ENCODE peak calls at places on chromosome 1, in four cellular contexts. E is adrenal gland, Y is heart left ventricle, V is A549. L is an unnamed sample.

GRCh38 chr1:83515566-83516169 is 483.3 kb downstream of the TTLL7 start:
- DNase-seq in V (no peak), E (no peak), Y (no peak), L (no peak)

GRCh38 chr1:226679853-226680516 is 59.1 kb downstream of the ITPKB start:
- DNase-seq in V (no peak), E (peak), Y (peak), L (peak)

GRCh38 chr1:192952646-192953045 is 106.5 kb downstream of the UCHL5 start:
- DNase-seq in Y (no peak), E (no peak), V (no peak), L (no peak)

GRCh38 chr1:165988275-165988674 is 160.9 kb downstream of the UCK2 start:
- DNase-seq in V (peak), E (no peak), Y (no peak), L (no peak)

GRCh38 chr1:76219589-76219914 is 145.0 kb downstream of the ST6GALNAC3 start:
- DNase-seq in E (no peak), Y (no peak), V (no peak), L (no peak)

GRCh38 chr1:156864796-156865195 is 4.1 kb downstream of the NTRK1 start:
- DNase-seq in Y (no peak), E (no peak), V (peak), L (no peak)

GRCh38 chr1:213986925-213987250 is 885 bp upstream of the PROX1 start:
- DNase-seq in E (no peak), V (no peak), Y (no peak), L (no peak)

GRCh38 chr1:74971982-74972381 is 162.2 kb upstream of the LHX8 start:
- DNase-seq in V (no peak), E (no peak), Y (no peak), L (no peak)

GRCh38 chr1:5915587-5916571 is 76.3 kb downstream of the NPHP4 start:
- DNase-seq in V (peak), Y (no peak), E (peak), L (peak)

GRCh38 chr1:203860396-203860951 is 925 bp upstream of the SNRPE start:
- DNase-seq in Y (no peak), V (peak), E (peak), L (no peak)

GRCh38 chr1:22490309-22490708 is 38.7 kb downstream of the ZBTB40 start:
- DNase-seq in E (no peak), V (no peak), Y (no peak), L (no peak)

GRCh38 chr1:19485362-19486187 is at the start of gene CAPZB:
- DNase-seq in V (peak), Y (peak), E (peak), L (peak)
- TF ChIP-seq POLR2A in V (peak), Y (no peak), E (peak), L (peak)

GRCh38 chr1:160621633-160622413 is 25.0 kb downstream of the SLAMF1 start:
- DNase-seq in Y (no peak), V (no peak), E (no peak), L (no peak)
- TF ChIP-seq POLR2A in Y (no peak), V (no peak), E (no peak), L (no peak)

GRCh38 chr1:234960722-234961467 is 167.7 kb downstream of the TOMM20 start:
- DNase-seq in V (peak), Y (no peak), E (no peak), L (no peak)

GRCh38 chr1:234963904-234964702 is 164.5 kb downstream of the TOMM20 start:
- DNase-seq in Y (no peak), V (peak), E (no peak), L (no peak)

GRCh38 chr1:234963180-234963903 is 165.3 kb downstream of the TOMM20 start:
- DNase-seq in E (peak), Y (peak), V (peak), L (peak)

GRCh38 chr1:234962340-234962989 is 166.2 kb downstream of the TOMM20 start:
- DNase-seq in V (peak), E (no peak), Y (peak), L (peak)

DNA sequence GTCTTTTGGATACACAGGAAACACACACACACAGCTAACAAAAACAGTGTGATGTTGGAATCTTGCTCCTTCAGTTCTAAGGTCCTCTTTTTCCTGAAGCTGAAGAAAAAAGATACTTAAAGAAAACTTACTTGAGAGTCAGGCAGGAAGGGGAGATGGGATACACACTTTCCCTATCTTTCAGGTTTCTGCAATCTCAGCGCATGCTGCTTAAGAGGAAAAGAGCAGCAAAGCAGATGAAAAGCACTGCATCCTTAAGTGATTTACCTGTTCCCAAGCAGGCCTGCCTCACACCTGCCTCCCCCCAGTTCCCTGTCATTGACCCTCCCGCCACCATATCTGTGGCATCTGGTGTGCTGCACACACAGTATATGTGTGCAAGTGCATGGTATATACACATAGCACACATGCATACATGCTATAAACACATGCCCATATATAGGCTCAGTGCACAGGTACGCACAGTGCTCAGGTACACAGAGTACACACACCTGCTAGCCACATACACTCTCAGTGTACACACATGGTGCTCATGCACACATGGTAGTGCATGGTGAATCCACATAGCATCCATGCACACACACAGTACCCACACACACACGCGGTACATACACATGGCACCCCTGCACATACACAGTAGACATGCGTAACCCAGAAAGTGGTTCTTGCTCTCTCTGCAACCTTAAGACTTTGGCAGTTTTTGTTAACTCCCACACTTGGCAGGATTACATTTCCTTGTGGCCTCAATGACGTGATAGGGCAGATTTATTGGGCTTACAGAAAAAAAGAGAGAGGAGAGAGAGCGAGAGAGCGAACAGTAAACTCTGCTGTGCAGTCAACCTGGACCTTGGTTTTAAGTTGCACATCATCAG is 166.9 kb downstream of the TOMM20 start:
- DNase-seq in Y (no peak), V (peak), E (peak), L (peak)
- TF ChIP-seq POLR2A in Y (no peak), V (no peak), E (no peak), L (no peak)

DNA sequence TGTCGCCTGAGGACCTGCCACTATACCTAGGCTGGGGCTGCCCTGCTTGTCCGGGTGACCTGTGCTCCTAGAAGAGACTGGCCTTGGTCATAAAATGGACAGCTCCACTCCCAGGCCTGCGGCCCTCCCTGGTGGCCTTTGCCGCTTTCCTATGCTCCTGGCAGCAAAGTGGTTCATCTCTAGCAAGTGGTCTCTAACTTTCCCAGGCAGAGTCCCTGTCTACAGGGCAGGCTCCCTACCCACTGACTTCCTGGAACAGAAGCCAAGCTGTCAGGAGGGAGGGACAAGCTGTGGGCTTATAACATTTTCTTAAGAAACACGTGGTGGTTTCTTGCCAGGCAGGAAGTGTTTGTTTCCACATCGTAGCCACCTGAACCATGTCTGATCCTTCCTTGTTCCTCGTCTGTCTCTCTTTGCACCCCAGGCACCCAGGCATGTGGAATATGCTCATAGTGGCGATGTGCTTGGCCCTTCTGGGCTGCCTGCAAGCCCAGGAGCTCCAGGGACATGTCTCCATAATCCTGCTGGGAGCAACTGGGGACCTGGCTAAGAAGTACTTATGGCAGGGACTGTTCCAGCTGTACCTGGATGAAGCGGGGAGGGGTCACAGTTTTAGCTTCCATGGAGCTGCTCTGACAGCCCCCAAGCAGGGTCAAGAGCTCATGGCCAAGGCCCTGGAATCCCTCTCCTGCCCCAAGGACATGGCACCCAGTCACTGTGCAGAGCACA is 10.1 kb downstream of the H6PD start:
- DNase-seq in Y (no peak), E (no peak), V (no peak), L (no peak)
- TF ChIP-seq POLR2A in Y (no peak), E (no peak), V (no peak), L (no peak)

GRCh38 chr1:43946244-43947060 is at the start of gene IPO13:
- DNase-seq in E (peak), V (peak), Y (peak), L (peak)
- TF ChIP-seq POLR2A in E (peak), V (peak), Y (no peak), L (peak)

GRCh38 chr1:181044449-181044966 is 10.7 kb downstream of the MR1 start:
- DNase-seq in V (peak), Y (no peak), E (no peak), L (no peak)
- TF ChIP-seq POLR2A in V (no peak), Y (no peak), E (no peak), L (no peak)

DNA sequence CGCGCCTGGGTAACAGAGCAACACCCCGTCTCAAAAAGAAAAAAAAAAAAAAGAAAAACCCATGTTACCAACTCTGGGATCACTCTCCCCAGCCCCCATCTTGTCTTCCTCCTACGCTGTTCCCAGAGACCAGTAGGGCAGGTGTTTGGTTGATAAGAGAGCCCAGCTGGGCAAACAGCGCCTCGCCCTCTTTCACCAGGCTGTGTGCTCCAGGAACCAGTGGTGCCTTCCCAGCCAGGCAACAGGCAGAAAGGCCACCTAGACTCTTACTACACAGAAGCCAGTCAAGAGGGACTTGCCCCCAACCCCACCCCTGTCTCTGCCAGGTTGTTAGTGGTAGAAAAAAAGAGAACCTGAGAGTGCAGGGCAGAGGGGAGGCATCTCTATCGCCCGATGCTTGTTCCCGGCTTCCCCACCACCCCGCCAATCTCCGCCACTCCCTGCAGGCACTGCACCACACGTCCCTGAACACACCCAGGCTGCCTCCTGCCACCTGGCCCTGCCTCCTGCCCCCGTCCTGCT is 14.0 kb upstream of the CTRC start:
- DNase-seq in E (peak), V (peak), Y (no peak), L (peak)
- TF ChIP-seq POLR2A in E (no peak), V (no peak), Y (no peak), L (no peak)

GRCh38 chr1:197774691-197775281 is 494 bp downstream of the DENND1B start:
- DNase-seq in Y (peak), E (peak), V (peak), L (peak)
- TF ChIP-seq POLR2A in Y (no peak), E (peak), V (peak), L (no peak)

GRCh38 chr1:8090241-8090702 is 64.2 kb upstream of the ERRFI1 start:
- DNase-seq in V (no peak), Y (no peak), E (no peak), L (no peak)
- TF ChIP-seq POLR2A in V (no peak), Y (no peak), E (no peak), L (no peak)